ENCODE peak calls at places on chromosome 12, in six cellular contexts. R is left lung; Z is Karpas-422; T is cardiac muscle cell; X is H1; I is naive thymus-derived CD4-positive, alpha-beta T cell. G is an unnamed sample. For H3K4me1, the result is how much of the 10 kb centered on the place peaks cover.

GRCh38 chr12:16189849-16190248 is 87.6 kb downstream of the SLC15A5 start:
- DNase-seq in I (no peak), Z (peak), T (peak), R (no peak), X (no peak), G (no peak)

GRCh38 chr12:15899282-15899870 is 11.8 kb upstream of the DERA start:
- DNase-seq in T (no peak), I (no peak), R (no peak), Z (peak), X (no peak), G (peak)

GRCh38 chr12:62930546-62931425 is 4.2 kb downstream of the PPM1H start:
- DNase-seq in X (no peak), Z (no peak), I (no peak), T (no peak), R (no peak), G (no peak)

GRCh38 chr12:87930033-87930432 is 99.2 kb downstream of the C12orf50 start:
- DNase-seq in X (no peak), Z (no peak), I (no peak), R (no peak), T (peak), G (no peak)

GRCh38 chr12:8644345-8645248 is 18.0 kb downstream of the MFAP5 start:
- DNase-seq in T (peak), R (no peak), Z (no peak), X (no peak), I (no peak), G (peak)

GRCh38 chr12:62210422-62210821 is 49.8 kb upstream of the USP15 start:
- DNase-seq in R (peak), X (no peak), Z (peak), I (no peak), T (peak), G (peak)

GRCh38 chr12:68261947-68262346 is 8.5 kb upstream of the IL22 start:
- DNase-seq in X (no peak), T (no peak), Z (no peak), R (no peak), I (no peak), G (no peak)

GRCh38 chr12:51189790-51190355 is 16.9 kb upstream of the TFCP2 start:
- DNase-seq in T (no peak), X (no peak), R (no peak), I (no peak), Z (no peak), G (no peak)

GRCh38 chr12:76029982-76030377 is 1.6 kb downstream of the PHLDA1 start:
- DNase-seq in T (peak), X (no peak), Z (peak), I (no peak), R (no peak), G (no peak)

GRCh38 chr12:95548056-95548538 is 3.2 kb downstream of the USP44 start:
- DNase-seq in T (peak), X (no peak), R (peak), Z (no peak), I (no peak), G (peak)

GRCh38 chr12:90460681-90461080 is 494.3 kb downstream of the CCER1 start:
- DNase-seq in R (no peak), I (no peak), T (peak), Z (no peak), X (no peak), G (no peak)

GRCh38 chr12:75553865-75554555 is 42.6 kb upstream of the KRR1 start:
- DNase-seq in X (no peak), T (no peak), Z (no peak), R (no peak), I (no peak), G (no peak)

GRCh38 chr12:109153711-109154434 is 37.5 kb downstream of the ACACB start:
- DNase-seq in X (no peak), I (no peak), Z (no peak), T (no peak), R (no peak), G (no peak)

GRCh38 chr12:99810718-99811593 is 163.4 kb downstream of the GARIN6 start:
- DNase-seq in Z (peak), T (peak), R (no peak), I (no peak), X (no peak), G (no peak)

GRCh38 chr12:94649349-94650142 is 811 bp downstream of the TMCC3 start:
- DNase-seq in T (peak), R (peak), I (peak), Z (no peak), X (no peak), G (peak)

GRCh38 chr12:94954029-94954685 is 49.3 kb downstream of the NDUFA12 start:
- DNase-seq in Z (no peak), T (peak), X (no peak), I (no peak), R (no peak), G (no peak)

GRCh38 chr12:12181516-12181915 is 85.3 kb downstream of the LRP6 start:
- DNase-seq in R (no peak), T (peak), Z (no peak), X (no peak), I (no peak), G (no peak)

GRCh38 chr12:15592934-15593333 is 196.3 kb downstream of the EPS8 start:
- DNase-seq in Z (no peak), T (peak), R (no peak), X (no peak), I (no peak), G (no peak)

GRCh38 chr12:29544428-29545101 is 47.1 kb upstream of the OVCH1 start:
- DNase-seq in Z (no peak), R (no peak), T (no peak), X (no peak), I (no peak), G (no peak)

GRCh38 chr12:32230607-32230982 is 123.9 kb downstream of the BICD1 start:
- DNase-seq in X (no peak), T (no peak), I (no peak), R (no peak), Z (peak), G (no peak)

GRCh38 chr12:87157791-87158190 is 871.4 kb downstream of the C12orf50 start:
- DNase-seq in Z (no peak), R (no peak), X (peak), T (peak), I (no peak), G (no peak)

GRCh38 chr12:5044420-5045295 is 979 bp downstream of the KCNA5 start:
- DNase-seq in R (no peak), T (no peak), I (no peak), Z (no peak), X (no peak), G (no peak)
- H3K27ac ChIP-seq in R (no peak), T (no peak), I (no peak), Z (no peak), X (no peak), G (no peak)

GRCh38 chr12:124545508-124546418 is 21.6 kb downstream of the NCOR2 start:
- DNase-seq in I (no peak), T (no peak), R (no peak), X (no peak), Z (peak), G (no peak)

GRCh38 chr12:124543052-124543590 is 24.3 kb downstream of the NCOR2 start:
- DNase-seq in I (no peak), Z (peak), T (peak), R (no peak), X (no peak), G (no peak)

GRCh38 chr12:124544311-124544970 is 23.0 kb downstream of the NCOR2 start:
- DNase-seq in T (no peak), R (no peak), Z (no peak), I (no peak), X (no peak), G (no peak)

GRCh38 chr12:124543591-124544310 is 23.7 kb downstream of the NCOR2 start:
- DNase-seq in I (no peak), Z (peak), X (no peak), R (no peak), T (no peak), G (no peak)

DNA sequence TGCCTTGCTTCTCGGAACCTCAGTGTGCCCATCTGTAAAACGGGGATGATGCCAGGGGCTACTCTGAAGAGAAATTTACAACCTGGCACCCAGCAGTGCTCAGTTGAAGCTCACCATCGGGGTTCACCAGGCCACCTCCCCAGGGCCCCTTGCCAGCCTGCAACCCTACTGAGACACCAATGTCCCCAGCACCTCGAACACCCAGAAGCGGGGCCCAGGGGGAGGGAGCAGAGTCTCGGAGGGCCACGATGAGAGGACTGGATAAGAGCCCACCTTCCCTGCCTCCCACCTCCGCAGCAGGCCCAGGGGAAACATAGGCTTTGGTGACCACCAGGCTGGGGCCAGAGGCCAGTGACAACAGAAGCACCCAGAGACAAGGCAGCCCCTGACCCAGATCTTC is 22.4 kb downstream of the NCOR2 start:
- DNase-seq in X (no peak), T (no peak), Z (no peak), I (no peak), R (no peak), G (no peak)
- H3K4me1 ChIP-seq in X (under half), T (under half), Z (half or more), I (under half), R (half or more), G (half or more)

GRCh38 chr12:56186957-56187356 is 2.3 kb downstream of the SMARCC2 start:
- DNase-seq in T (no peak), R (no peak), X (no peak), I (no peak), Z (no peak), G (no peak)
- H3K27ac ChIP-seq in T (no peak), R (peak), X (no peak), I (no peak), Z (no peak), G (peak)

DNA sequence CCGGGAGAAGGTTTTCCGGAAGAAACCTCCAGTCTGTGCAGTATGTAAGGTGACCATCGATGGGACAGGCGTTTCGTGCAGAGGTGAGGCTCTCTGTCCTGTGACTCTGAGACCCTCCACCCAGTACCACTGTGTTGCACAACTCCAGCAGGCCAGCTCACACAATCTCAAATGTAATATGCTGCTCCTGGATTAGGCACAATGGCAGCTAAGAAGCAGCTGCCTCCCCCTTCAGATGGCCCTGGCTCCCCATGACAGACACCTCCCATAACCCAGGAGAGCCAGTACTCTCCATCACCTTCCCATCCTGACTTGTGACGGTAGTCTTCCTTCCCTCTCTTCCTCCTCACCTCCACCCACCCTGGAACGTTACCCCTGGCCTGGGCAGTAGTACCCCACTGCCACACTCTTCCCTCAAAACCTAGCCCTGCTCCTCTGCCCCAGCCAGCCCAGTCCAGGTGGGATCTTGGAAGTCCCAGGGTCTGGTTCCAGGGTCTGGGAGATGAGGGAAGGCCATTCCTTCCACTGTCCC is 2.1 kb downstream of the TNS2 start:
- DNase-seq in R (no peak), Z (no peak), X (no peak), T (peak), I (no peak), G (no peak)
- H3K4me1 ChIP-seq in R (half or more), Z (under half), X (under half), T (under half), I (under half), G (under half)

GRCh38 chr12:70367268-70368141 is 1.4 kb downstream of the KCNMB4 start:
- DNase-seq in R (no peak), Z (peak), X (no peak), T (peak), I (no peak), G (no peak)
- H3K27ac ChIP-seq in R (peak), Z (peak), X (no peak), T (peak), I (peak), G (peak)

GRCh38 chr12:93434305-93434704 is 7.4 kb downstream of the UBE2N start:
- DNase-seq in X (no peak), R (no peak), Z (no peak), I (no peak), T (no peak), G (no peak)
- H3K4me1 ChIP-seq in X (under half), R (under half), Z (half or more), I (under half), T (under half), G (half or more)

G was measured in CD4-positive, alpha-beta memory T cell.